ENCODE peak calls at places on chromosomes 1 and 21, in six cellular contexts. One of them, this sample, is unnamed.

GRCh38 chr21:28675265-28676041 is 317.2 kb downstream of the LTN1 start:
- DNase-seq in neuronal stem cell: no peak
- DNase-seq in IMR-90: no peak
- DNase-seq in H1: no peak
- DNase-seq in mesenchymal stem cell: peak
- DNase-seq in trophoblast cell: no peak
- DNase-seq in this sample: no peak

GRCh38 chr1:85427358-85427757 is 37.6 kb downstream of the DDAH1 start:
- DNase-seq in neuronal stem cell: no peak
- DNase-seq in IMR-90: no peak
- DNase-seq in H1: no peak
- DNase-seq in mesenchymal stem cell: peak
- DNase-seq in trophoblast cell: no peak
- DNase-seq in this sample: no peak

GRCh38 chr1:92792340-92792782 is 7.5 kb upstream of the EVI5 start:
- DNase-seq in neuronal stem cell: peak
- DNase-seq in IMR-90: no peak
- DNase-seq in H1: no peak
- DNase-seq in mesenchymal stem cell: no peak
- DNase-seq in trophoblast cell: no peak
- DNase-seq in this sample: peak

GRCh38 chr1:225928186-225929175 is 4.4 kb upstream of the PYCR2 start:
- DNase-seq in neuronal stem cell: no peak
- DNase-seq in IMR-90: no peak
- DNase-seq in H1: no peak
- DNase-seq in mesenchymal stem cell: no peak
- DNase-seq in trophoblast cell: no peak
- DNase-seq in this sample: no peak

GRCh38 chr1:98053471-98054366 is 132.9 kb upstream of the DPYD start:
- DNase-seq in neuronal stem cell: peak
- DNase-seq in IMR-90: peak
- DNase-seq in H1: peak
- DNase-seq in mesenchymal stem cell: peak
- DNase-seq in trophoblast cell: peak
- DNase-seq in this sample: peak

GRCh38 chr1:229119876-229120275 is 151.0 kb upstream of the RAB4A start:
- DNase-seq in neuronal stem cell: no peak
- DNase-seq in IMR-90: peak
- DNase-seq in H1: no peak
- DNase-seq in mesenchymal stem cell: peak
- DNase-seq in trophoblast cell: no peak
- DNase-seq in this sample: no peak

GRCh38 chr1:244150071-244150470 is 99.0 kb downstream of the ZBTB18 start:
- DNase-seq in neuronal stem cell: no peak
- DNase-seq in IMR-90: peak
- DNase-seq in H1: no peak
- DNase-seq in mesenchymal stem cell: no peak
- DNase-seq in trophoblast cell: no peak
- DNase-seq in this sample: no peak

GRCh38 chr1:157377216-157377821 is 175.0 kb downstream of the FCRL5 start:
- DNase-seq in neuronal stem cell: peak
- DNase-seq in IMR-90: peak
- DNase-seq in H1: peak
- DNase-seq in mesenchymal stem cell: peak
- DNase-seq in trophoblast cell: peak
- DNase-seq in this sample: peak

GRCh38 chr1:22133247-22133927 is 9.5 kb downstream of the WNT4 start:
- DNase-seq in neuronal stem cell: no peak
- DNase-seq in IMR-90: no peak
- DNase-seq in H1: peak
- DNase-seq in mesenchymal stem cell: no peak
- DNase-seq in trophoblast cell: no peak
- DNase-seq in this sample: no peak

GRCh38 chr1:94296018-94296417 is 58.6 kb upstream of the ARHGAP29 start:
- DNase-seq in neuronal stem cell: no peak
- DNase-seq in IMR-90: peak
- DNase-seq in H1: no peak
- DNase-seq in mesenchymal stem cell: no peak
- DNase-seq in trophoblast cell: no peak
- DNase-seq in this sample: no peak

GRCh38 chr1:44775930-44776748 is 799 bp downstream of the RPS8 start:
- DNase-seq in neuronal stem cell: no peak
- DNase-seq in IMR-90: no peak
- DNase-seq in H1: no peak
- DNase-seq in mesenchymal stem cell: peak
- DNase-seq in trophoblast cell: peak
- DNase-seq in this sample: peak

GRCh38 chr21:39111928-39112327 is 71.3 kb downstream of the PSMG1 start:
- DNase-seq in neuronal stem cell: no peak
- DNase-seq in IMR-90: peak
- DNase-seq in H1: peak
- DNase-seq in mesenchymal stem cell: no peak
- DNase-seq in trophoblast cell: no peak
- DNase-seq in this sample: no peak

GRCh38 chr1:54377040-54377691 is 29.0 kb downstream of the SSBP3 start:
- DNase-seq in neuronal stem cell: no peak
- DNase-seq in IMR-90: peak
- DNase-seq in H1: no peak
- DNase-seq in mesenchymal stem cell: peak
- DNase-seq in trophoblast cell: no peak
- DNase-seq in this sample: peak

GRCh38 chr1:198330982-198331620 is 174.3 kb downstream of the NEK7 start:
- DNase-seq in neuronal stem cell: no peak
- DNase-seq in IMR-90: peak
- DNase-seq in H1: no peak
- DNase-seq in mesenchymal stem cell: no peak
- DNase-seq in trophoblast cell: no peak
- DNase-seq in this sample: peak

GRCh38 chr1:211630236-211631081 is 45.0 kb downstream of the NEK2 start:
- DNase-seq in neuronal stem cell: no peak
- DNase-seq in IMR-90: no peak
- DNase-seq in H1: peak
- DNase-seq in mesenchymal stem cell: no peak
- DNase-seq in trophoblast cell: no peak
- DNase-seq in this sample: peak

GRCh38 chr1:40787733-40788560 is 4.4 kb downstream of the KCNQ4 start:
- DNase-seq in neuronal stem cell: no peak
- DNase-seq in IMR-90: no peak
- DNase-seq in H1: no peak
- DNase-seq in mesenchymal stem cell: no peak
- DNase-seq in trophoblast cell: peak
- DNase-seq in this sample: no peak

GRCh38 chr1:46246548-46247432 is 773 bp upstream of the RAD54L start:
- DNase-seq in neuronal stem cell: no peak
- DNase-seq in IMR-90: peak
- DNase-seq in H1: peak
- DNase-seq in mesenchymal stem cell: peak
- DNase-seq in trophoblast cell: peak
- DNase-seq in this sample: no peak

GRCh38 chr1:160209656-160210046 is 4.5 kb downstream of the PEA15 start:
- DNase-seq in neuronal stem cell: peak
- DNase-seq in IMR-90: no peak
- DNase-seq in H1: no peak
- DNase-seq in mesenchymal stem cell: no peak
- DNase-seq in trophoblast cell: no peak
- DNase-seq in this sample: peak

GRCh38 chr1:231134624-231135023 is 27.2 kb upstream of the TRIM67 start:
- DNase-seq in neuronal stem cell: no peak
- DNase-seq in IMR-90: no peak
- DNase-seq in H1: no peak
- DNase-seq in mesenchymal stem cell: no peak
- DNase-seq in trophoblast cell: no peak
- DNase-seq in this sample: no peak

GRCh38 chr1:23524716-23525401 is 6.2 kb downstream of the E2F2 start:
- DNase-seq in neuronal stem cell: no peak
- DNase-seq in IMR-90: no peak
- DNase-seq in H1: no peak
- DNase-seq in mesenchymal stem cell: no peak
- DNase-seq in trophoblast cell: no peak
- DNase-seq in this sample: no peak

GRCh38 chr1:81428998-81429397 is 371.7 kb upstream of the ADGRL2 start:
- DNase-seq in neuronal stem cell: no peak
- DNase-seq in IMR-90: no peak
- DNase-seq in H1: no peak
- DNase-seq in mesenchymal stem cell: no peak
- DNase-seq in trophoblast cell: no peak
- DNase-seq in this sample: no peak

GRCh38 chr1:47317841-47318240 is 3.9 kb upstream of the STIL start:
- DNase-seq in neuronal stem cell: no peak
- DNase-seq in IMR-90: peak
- DNase-seq in H1: no peak
- DNase-seq in mesenchymal stem cell: peak
- DNase-seq in trophoblast cell: peak
- DNase-seq in this sample: peak

GRCh38 chr1:218480137-218480536 is 135.0 kb downstream of the TGFB2 start:
- DNase-seq in neuronal stem cell: no peak
- DNase-seq in IMR-90: peak
- DNase-seq in H1: no peak
- DNase-seq in mesenchymal stem cell: peak
- DNase-seq in trophoblast cell: peak
- DNase-seq in this sample: no peak

GRCh38 chr1:205012416-205013140 is 30.4 kb upstream of the CNTN2 start:
- DNase-seq in neuronal stem cell: no peak
- DNase-seq in IMR-90: no peak
- DNase-seq in H1: no peak
- DNase-seq in mesenchymal stem cell: no peak
- DNase-seq in trophoblast cell: no peak
- DNase-seq in this sample: peak

GRCh38 chr1:206798384-206798996 is 26.2 kb upstream of the IL10 start:
- DNase-seq in neuronal stem cell: no peak
- DNase-seq in IMR-90: no peak
- DNase-seq in H1: no peak
- DNase-seq in mesenchymal stem cell: no peak
- DNase-seq in trophoblast cell: no peak
- DNase-seq in this sample: no peak

GRCh38 chr1:30569384-30569783 is 154.0 kb downstream of the MATN1 start:
- DNase-seq in neuronal stem cell: no peak
- DNase-seq in IMR-90: no peak
- DNase-seq in H1: no peak
- DNase-seq in mesenchymal stem cell: no peak
- DNase-seq in trophoblast cell: no peak
- DNase-seq in this sample: peak

GRCh38 chr1:186059311-186059710 is 315.7 kb downstream of the TPR start:
- DNase-seq in neuronal stem cell: no peak
- DNase-seq in IMR-90: peak
- DNase-seq in H1: no peak
- DNase-seq in mesenchymal stem cell: no peak
- DNase-seq in trophoblast cell: no peak
- DNase-seq in this sample: no peak

GRCh38 chr21:42809577-42810440 is 69.5 kb downstream of the WDR4 start:
- DNase-seq in neuronal stem cell: no peak
- DNase-seq in IMR-90: no peak
- DNase-seq in H1: peak
- DNase-seq in mesenchymal stem cell: no peak
- DNase-seq in trophoblast cell: no peak
- DNase-seq in this sample: no peak
- H3K23ac ChIP-seq in neuronal stem cell: peak
- H3K23ac ChIP-seq in IMR-90: no peak
- H3K23ac ChIP-seq in H1: no peak
- H3K23ac ChIP-seq in mesenchymal stem cell: no peak
- H3K23ac ChIP-seq in trophoblast cell: peak
- H3K23ac ChIP-seq in this sample: no peak

DNA sequence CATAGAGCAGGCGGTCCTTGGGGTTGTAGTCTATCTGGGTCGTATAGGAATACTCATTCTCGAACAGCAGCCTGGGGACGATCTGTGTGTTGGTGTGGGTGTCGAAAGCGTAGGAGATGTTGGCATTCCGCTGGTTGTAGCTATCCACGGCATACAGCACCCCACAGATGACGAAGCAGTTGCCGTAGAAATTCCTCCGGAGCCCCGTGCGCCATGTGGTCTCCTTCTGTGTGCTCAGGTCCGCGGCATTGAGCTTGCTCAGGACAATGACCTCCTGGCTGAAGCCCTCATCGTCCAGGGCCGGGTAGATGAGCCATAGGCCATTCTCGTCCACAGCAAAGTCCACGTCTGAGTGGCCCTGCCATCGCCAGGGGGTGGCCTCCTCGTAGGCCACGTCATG is 39.9 kb downstream of the OLFML2B start:
- DNase-seq in neuronal stem cell: no peak
- DNase-seq in IMR-90: no peak
- DNase-seq in H1: no peak
- DNase-seq in mesenchymal stem cell: no peak
- DNase-seq in trophoblast cell: no peak
- DNase-seq in this sample: no peak
- H4K8ac ChIP-seq in neuronal stem cell: no peak
- H4K8ac ChIP-seq in IMR-90: no peak
- H4K8ac ChIP-seq in H1: no peak
- H4K8ac ChIP-seq in mesenchymal stem cell: no peak
- H4K8ac ChIP-seq in trophoblast cell: no peak
- H4K8ac ChIP-seq in this sample: no peak

GRCh38 chr21:45516671-45517151 is 25.5 kb downstream of the SLC19A1 start:
- DNase-seq in neuronal stem cell: no peak
- DNase-seq in IMR-90: no peak
- DNase-seq in H1: no peak
- DNase-seq in mesenchymal stem cell: no peak
- DNase-seq in trophoblast cell: no peak
- DNase-seq in this sample: no peak

GRCh38 chr21:45517249-45518065 is 24.8 kb downstream of the SLC19A1 start:
- DNase-seq in neuronal stem cell: no peak
- DNase-seq in IMR-90: no peak
- DNase-seq in H1: no peak
- DNase-seq in mesenchymal stem cell: no peak
- DNase-seq in trophoblast cell: no peak
- DNase-seq in this sample: no peak

GRCh38 chr21:45516071-45516670 is 26.1 kb downstream of the SLC19A1 start:
- DNase-seq in neuronal stem cell: no peak
- DNase-seq in IMR-90: no peak
- DNase-seq in H1: no peak
- DNase-seq in mesenchymal stem cell: no peak
- DNase-seq in trophoblast cell: no peak
- DNase-seq in this sample: no peak

GRCh38 chr21:45521241-45521640 is 21.0 kb downstream of the SLC19A1 start:
- DNase-seq in neuronal stem cell: no peak
- DNase-seq in IMR-90: no peak
- DNase-seq in H1: no peak
- DNase-seq in mesenchymal stem cell: no peak
- DNase-seq in trophoblast cell: no peak
- DNase-seq in this sample: no peak

GRCh38 chr21:45519182-45519581 is 23.1 kb downstream of the SLC19A1 start:
- DNase-seq in neuronal stem cell: no peak
- DNase-seq in IMR-90: no peak
- DNase-seq in H1: no peak
- DNase-seq in mesenchymal stem cell: no peak
- DNase-seq in trophoblast cell: no peak
- DNase-seq in this sample: no peak
- H3K4me3 ChIP-seq in neuronal stem cell: no peak
- H3K4me3 ChIP-seq in IMR-90: no peak
- H3K4me3 ChIP-seq in H1: no peak
- H3K4me3 ChIP-seq in mesenchymal stem cell: no peak
- H3K4me3 ChIP-seq in trophoblast cell: no peak
- H3K4me3 ChIP-seq in this sample: no peak

DNA sequence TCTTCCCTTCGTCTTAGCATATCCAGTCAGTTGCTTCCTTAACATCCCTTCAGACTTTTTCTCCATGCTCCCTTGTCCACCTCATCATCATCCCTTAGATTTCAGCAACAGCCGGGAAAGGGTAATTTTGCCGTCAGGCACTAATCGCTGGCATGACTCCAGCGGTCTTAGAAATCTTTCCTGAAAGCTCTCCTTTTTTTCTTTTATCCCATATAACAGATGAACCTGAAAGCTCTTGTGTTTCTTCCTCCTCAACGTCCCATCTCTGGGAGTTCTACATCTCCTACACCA is 10.4 kb upstream of the BOLA1 start:
- DNase-seq in neuronal stem cell: no peak
- DNase-seq in IMR-90: peak
- DNase-seq in H1: no peak
- DNase-seq in mesenchymal stem cell: no peak
- DNase-seq in trophoblast cell: peak
- DNase-seq in this sample: no peak
- H3K23ac ChIP-seq in neuronal stem cell: no peak
- H3K23ac ChIP-seq in IMR-90: peak
- H3K23ac ChIP-seq in H1: no peak
- H3K23ac ChIP-seq in mesenchymal stem cell: no peak
- H3K23ac ChIP-seq in trophoblast cell: no peak
- H3K23ac ChIP-seq in this sample: no peak